ENCODE peak calls at places on chromosome 9, in eight cellular contexts. M is fibroblast of pulmonary artery, F is EL, W is nephron progenitor cell, E is GM03348, Z is lower lobe of right lung, B is NCI-H1436, C is adipocyte. J is an unnamed sample.

GRCh38 chr9:107875571-107875980 is 386.0 kb upstream of the KLF4 start:
- DNase-seq in F (no peak), C (no peak), E (peak), M (no peak), W (no peak), Z (no peak), B (no peak), J (no peak)

GRCh38 chr9:16410601-16411285 is 459.7 kb downstream of the BNC2 start:
- DNase-seq in C (no peak), W (no peak), B (no peak), E (no peak), F (peak), Z (no peak), M (peak), J (no peak)

GRCh38 chr9:129697111-129697955 is 31.9 kb downstream of the PRRX2 start:
- DNase-seq in C (peak), W (peak), Z (no peak), E (peak), F (peak), B (no peak), M (peak), J (peak)

GRCh38 chr9:33147770-33148169 is 19.4 kb downstream of the B4GALT1 start:
- DNase-seq in B (no peak), E (no peak), F (no peak), Z (no peak), M (no peak), C (no peak), W (no peak), J (no peak)

GRCh38 chr9:68530618-68531017 is 10.1 kb downstream of the TMEM252 start:
- DNase-seq in Z (peak), W (peak), B (no peak), F (no peak), M (peak), C (no peak), E (no peak), J (no peak)

GRCh38 chr9:136694865-136695247 is 7.6 kb upstream of the AGPAT2 start:
- DNase-seq in M (no peak), B (no peak), E (no peak), F (no peak), W (peak), C (no peak), Z (no peak), J (no peak)

GRCh38 chr9:89850633-89851325 is 246.0 kb downstream of the GADD45G start:
- DNase-seq in B (no peak), W (no peak), E (peak), C (peak), Z (peak), M (peak), F (no peak), J (peak)

GRCh38 chr9:29659014-29659413 is 2085.7 kb upstream of the C9orf72 start:
- DNase-seq in B (no peak), C (no peak), Z (no peak), E (no peak), W (no peak), F (no peak), M (no peak), J (no peak)

GRCh38 chr9:23587433-23587832 is 238.6 kb downstream of the ELAVL2 start:
- DNase-seq in C (no peak), E (no peak), Z (peak), F (no peak), B (no peak), W (no peak), M (no peak), J (no peak)

GRCh38 chr9:17588395-17588794 is 9.5 kb downstream of the SH3GL2 start:
- DNase-seq in Z (no peak), F (no peak), M (no peak), E (no peak), W (no peak), B (no peak), C (no peak), J (no peak)

GRCh38 chr9:122158202-122158601 is 1.4 kb downstream of the NDUFA8 start:
- DNase-seq in Z (no peak), M (peak), E (peak), F (peak), C (peak), B (peak), W (peak), J (peak)

GRCh38 chr9:109035684-109036423 is 22.6 kb upstream of the CTNNAL1 start:
- DNase-seq in M (peak), W (no peak), E (peak), B (no peak), F (peak), C (peak), Z (no peak), J (peak)

GRCh38 chr9:89137548-89138462 is 40.8 kb downstream of the SHC3 start:
- DNase-seq in B (no peak), W (no peak), E (peak), C (peak), Z (no peak), M (peak), F (peak), J (peak)

GRCh38 chr9:26975728-26976707 is 19.8 kb downstream of the IFT74 start:
- DNase-seq in E (peak), W (peak), Z (no peak), C (peak), B (no peak), F (peak), M (peak), J (peak)

GRCh38 chr9:120755827-120756434 is 37.3 kb downstream of the FBXW2 start:
- DNase-seq in M (peak), F (peak), C (peak), E (peak), Z (no peak), B (peak), W (peak), J (peak)

GRCh38 chr9:93065321-93065720 is 6.8 kb downstream of the SUSD3 start:
- DNase-seq in B (no peak), F (no peak), Z (no peak), M (no peak), E (no peak), W (no peak), C (no peak), J (no peak)

GRCh38 chr9:114805670-114806551 is at the start of gene TNFSF15:
- DNase-seq in W (peak), M (no peak), F (no peak), C (peak), E (no peak), B (no peak), Z (peak), J (peak)

GRCh38 chr9:133560311-133560710 is 25.8 kb downstream of the ADAMTSL2 start:
- DNase-seq in E (no peak), C (no peak), Z (no peak), M (peak), F (no peak), W (no peak), B (no peak), J (no peak)

GRCh38 chr9:136262671-136263178 is 17.1 kb upstream of the QSOX2 start:
- DNase-seq in M (no peak), W (no peak), C (no peak), B (peak), E (no peak), Z (no peak), F (no peak), J (no peak)

GRCh38 chr9:37903581-37903830 is 421 bp downstream of the SLC25A51 start:
- DNase-seq in C (peak), Z (no peak), B (no peak), W (no peak), F (peak), E (no peak), M (no peak), J (peak)

GRCh38 chr9:88191451-88191850 is 53.2 kb upstream of the SPATA31C2 start:
- DNase-seq in C (no peak), F (no peak), W (no peak), E (no peak), Z (no peak), B (no peak), M (no peak), J (no peak)

GRCh38 chr9:32351845-32352244 is 32.6 kb upstream of the ACO1 start:
- DNase-seq in C (no peak), B (no peak), F (no peak), E (no peak), M (no peak), Z (no peak), W (peak), J (no peak)

GRCh38 chr9:33464045-33464636 is 9.6 kb downstream of the NOL6 start:
- DNase-seq in C (no peak), E (no peak), W (no peak), F (no peak), M (no peak), B (no peak), Z (peak), J (no peak)

GRCh38 chr9:121839726-121840500 is 188.5 kb downstream of the DAB2IP start:
- DNase-seq in E (no peak), M (no peak), W (no peak), F (no peak), C (no peak), B (no peak), Z (no peak), J (no peak)

J was measured in AG08396.